ENCODE peak calls at places on chromosomes 1 and 21, in eight cellular contexts. R, K, Y, I, A, M, W and X are unnamed samples.

GRCh38 chr1:34050711-34051485 is 114.1 kb downstream of the CSMD2 start:
- DNase-seq in W (no peak), R (no peak), M (no peak), I (no peak), K (no peak), A (no peak), Y (no peak), X (no peak)

GRCh38 chr1:18907021-18907913 is 4.9 kb upstream of the ALDH4A1 start:
- DNase-seq in A (no peak), R (peak; percentile 71), K (peak; percentile 77), I (peak; percentile 49), Y (peak; percentile 65), M (no peak), W (peak; percentile 80), X (no peak)

GRCh38 chr21:14736162-14736561 is 190.0 kb upstream of the SAMSN1 start:
- DNase-seq in K (no peak), R (no peak), A (no peak), Y (no peak), M (no peak), W (no peak), I (no peak), X (no peak)

GRCh38 chr1:246566808-246567154 is 525 bp downstream of the CNST start:
- DNase-seq in A (no peak), K (no peak), W (no peak), I (no peak), R (no peak), Y (no peak), M (no peak), X (peak; percentile 15)

GRCh38 chr1:199959775-199960110 is 67.8 kb upstream of the NR5A2 start:
- DNase-seq in W (no peak), A (no peak), M (no peak), K (no peak), Y (no peak), I (no peak), R (no peak), X (no peak)

GRCh38 chr1:59750612-59751395 is 63.9 kb upstream of the HOOK1 start:
- DNase-seq in R (peak; percentile 71), Y (peak; percentile 31), W (no peak), M (no peak), A (peak; percentile 89), I (peak; percentile 3), K (no peak), X (peak; percentile 69)

GRCh38 chr1:41378999-41379740 is 17.9 kb downstream of the FOXO6 start:
- DNase-seq in A (no peak), M (no peak), W (no peak), I (no peak), K (no peak), R (no peak), Y (no peak), X (no peak)

GRCh38 chr1:67869233-67869632 is 36.0 kb upstream of the GNG12 start:
- DNase-seq in Y (no peak), I (no peak), W (no peak), R (no peak), A (no peak), M (no peak), K (no peak), X (no peak)

GRCh38 chr1:168610111-168610510 is 33.7 kb downstream of the XCL1 start:
- DNase-seq in W (peak; percentile 8), M (no peak), Y (no peak), A (peak; percentile 2), R (no peak), I (no peak), K (no peak), X (no peak)

GRCh38 chr1:7628273-7628672 is 142.8 kb upstream of the VAMP3 start:
- DNase-seq in I (no peak), M (no peak), A (no peak), Y (no peak), W (no peak), K (no peak), R (no peak), X (no peak)
- TF ChIP-seq CTCF in I (no peak), M (no peak), A (no peak), Y (no peak), W (no peak), K (no peak), R (no peak), X (no peak)

DNA sequence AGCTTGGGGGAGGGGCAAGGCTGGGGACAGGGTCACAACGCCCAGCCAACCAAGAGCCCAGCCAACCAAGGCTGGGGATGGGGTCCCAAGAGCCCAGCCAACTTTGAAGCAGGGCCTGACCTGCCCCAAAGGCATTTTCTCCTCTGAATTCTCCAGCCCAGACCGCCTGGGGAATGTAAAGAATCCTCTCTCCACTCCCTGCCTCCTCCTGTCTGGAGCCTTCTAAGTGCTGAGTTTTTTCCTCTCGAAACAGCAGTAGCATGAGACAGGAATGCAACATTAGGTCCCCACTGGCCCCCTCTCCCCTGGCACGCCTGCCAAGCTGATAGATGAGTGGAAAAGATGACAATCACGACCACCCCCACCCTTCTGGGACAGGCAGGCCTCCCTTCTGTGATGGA is 17.0 kb downstream of the C1orf198 start:
- DNase-seq in R (peak; percentile 52), Y (no peak), A (no peak), W (peak; percentile 58), I (no peak), M (no peak), K (no peak), X (no peak)
- H3K4me3 ChIP-seq in R (no peak overlapping the region), Y (no peak overlapping the region), A (no peak overlapping the region), W (no peak overlapping the region), I (no peak overlapping the region), M (no peak overlapping the region), K (no peak overlapping the region), X (no peak overlapping the region)

DNA sequence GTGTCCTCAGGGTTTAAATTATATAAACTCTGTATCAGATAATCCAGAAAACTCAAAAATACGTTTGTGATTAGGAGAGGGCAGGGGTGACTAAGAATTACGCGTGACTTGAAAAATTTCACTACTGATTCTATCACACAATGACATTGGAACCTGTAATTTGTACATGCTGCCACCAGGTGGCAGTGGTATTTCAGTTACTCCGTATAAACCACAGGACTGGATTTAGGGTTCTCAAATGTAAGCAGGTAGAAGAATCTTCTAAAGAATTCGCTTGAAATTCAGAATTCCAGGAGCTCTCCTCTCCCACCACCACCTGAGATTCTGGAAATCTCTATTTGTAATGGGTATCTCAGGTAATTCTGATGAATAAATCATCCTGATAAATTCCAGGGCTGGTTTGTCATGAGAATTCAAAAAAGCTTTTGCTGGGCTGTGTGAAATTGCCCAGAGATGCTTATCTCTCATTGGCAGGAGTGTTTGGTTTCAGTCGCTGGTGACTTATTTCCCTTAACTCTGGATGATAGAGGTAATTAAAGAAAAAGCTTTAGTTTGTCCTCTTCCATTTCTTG is 1.7 kb upstream of the KRTAP7-1 start:
- DNase-seq in W (peak; percentile 59), R (peak; percentile 29), Y (peak; percentile 14), M (no peak), I (peak; percentile 9), K (no peak), A (no peak), X (no peak)
- TF ChIP-seq CTCF in W (peak; percentile 75), R (peak; percentile 48), Y (peak; percentile 32), M (peak; percentile 29), I (peak; percentile 8), K (peak; percentile 51), A (no peak), X (no peak)

GRCh38 chr1:27499142-27499541 is 9.2 kb upstream of the WASF2 start:
- DNase-seq in Y (no peak), R (no peak), W (no peak), A (no peak), I (no peak), M (no peak), K (no peak), X (no peak)

GRCh38 chr1:27491748-27492700 is 2.1 kb upstream of the WASF2 start:
- DNase-seq in M (no peak), R (no peak), I (peak; percentile 12), K (no peak), W (no peak), Y (no peak), A (no peak), X (peak; percentile 75)

DNA sequence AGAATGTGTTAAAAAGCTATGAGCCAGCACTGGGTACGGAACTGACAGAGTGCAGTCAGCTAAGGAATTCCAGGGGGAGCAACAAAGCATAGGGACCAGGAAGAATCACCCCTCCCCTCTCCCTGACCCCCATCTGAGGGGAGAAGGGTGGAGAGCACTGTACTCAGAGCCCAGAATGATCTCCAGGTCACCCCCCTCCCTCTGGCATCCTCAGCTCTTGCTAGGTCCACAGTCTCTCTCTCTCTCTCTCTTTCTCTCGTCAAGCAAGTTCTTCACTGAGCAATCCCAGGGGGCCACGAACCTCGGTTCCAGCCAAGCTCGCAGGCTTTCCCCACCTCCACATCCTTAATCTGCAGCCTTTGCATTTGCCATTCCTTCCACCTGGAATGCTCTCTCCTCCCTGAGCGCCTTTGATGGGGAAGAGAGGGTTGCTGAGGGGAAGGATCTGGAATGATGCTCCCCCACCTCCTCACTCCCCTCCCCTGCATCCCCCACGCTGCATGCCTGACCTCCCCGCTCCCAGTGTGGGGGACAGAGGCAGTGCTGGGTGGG is 6.7 kb upstream of the WASF2 start:
- DNase-seq in I (no peak), Y (no peak), W (peak; percentile 85), M (no peak), A (no peak), K (no peak), R (peak; percentile 59), X (no peak)
- H3K4me3 ChIP-seq in I (no peak overlapping the region), Y (no peak overlapping the region), W (peak overlapping the region; percentile 17), M (peak overlapping the region; percentile 37), A (peak overlapping the region; percentile 7), K (no peak overlapping the region), R (no peak overlapping the region), X (peak overlapping the region; percentile 43)

GRCh38 chr1:159828916-159829634 is 2.4 kb downstream of the SLAMF8 start:
- DNase-seq in Y (peak; percentile 59), A (no peak), I (peak; percentile 22), K (peak; percentile 75), R (peak; percentile 60), W (peak; percentile 68), M (no peak), X (no peak)
- TF ChIP-seq CTCF in Y (peak; percentile 50), A (peak; percentile 24), I (no peak), K (peak; percentile 51), R (peak; percentile 33), W (peak; percentile 67), M (peak; percentile 24), X (peak; percentile 27)